ENCODE peak calls at places on chromosomes 6 and 20, in ten cellular contexts. X is mammary epithelial cell, R is A549, Q is HepG2, B is fibroblast of lung, I is neural progenitor cell, K is mesendoderm, J is keratinocyte, M is SK-N-SH, C is PC-9. E is an unnamed sample.

GRCh38 chr6:40894962-40895799 is 143.8 kb downstream of the UNC5CL start:
- DNase-seq in C (no peak), K (peak; percentile 88), X (peak; percentile 23), J (no peak), I (peak; percentile 79), Q (peak; percentile 43), R (peak; percentile 50), M (peak; percentile 36), B (peak; percentile 50), E (no peak)

GRCh38 chr6:108562503-108562993 is 1.8 kb downstream of the FOXO3 start:
- DNase-seq in R (peak; percentile 35), X (peak; percentile 90), M (peak; percentile 69), B (peak; percentile 75), J (peak; percentile 66), K (peak; percentile 99), Q (peak; percentile 80), I (peak; percentile 81), C (peak; percentile 96), E (no peak)

GRCh38 chr20:20259534-20259933 is 108.4 kb upstream of the INSM1 start:
- DNase-seq in B (no peak), C (no peak), X (peak; percentile 0), Q (no peak), R (no peak), K (no peak), M (no peak), I (no peak), J (no peak), E (no peak)

GRCh38 chr6:52285174-52286068 is 879 bp upstream of the MCM3 start:
- DNase-seq in I (peak; percentile 12), M (peak; percentile 31), R (no peak), K (no peak), B (peak; percentile 43), Q (peak; percentile 30), X (no peak), J (no peak), C (no peak), E (peak; percentile 85)

GRCh38 chr20:41229259-41229658 is 88.3 kb downstream of the ZHX3 start:
- DNase-seq in C (no peak), Q (no peak), R (no peak), J (no peak), B (peak; percentile 47), K (no peak), M (no peak), X (no peak), I (no peak), E (no peak)

GRCh38 chr6:111985202-111985731 is 68.6 kb upstream of the CCN6 start:
- DNase-seq in B (peak; percentile 72), J (peak; percentile 77), X (peak; percentile 98), C (peak; percentile 100), R (no peak), K (peak; percentile 99), I (no peak), M (no peak), Q (no peak), E (no peak)

GRCh38 chr6:170011233-170012142 is 260.1 kb downstream of the ERMARD start:
- DNase-seq in K (peak; percentile 27), X (no peak), C (no peak), J (no peak), M (no peak), R (no peak), B (no peak), I (peak; percentile 11), Q (no peak), E (no peak)

GRCh38 chr20:23200914-23201313 is 114.8 kb upstream of the CD93 start:
- DNase-seq in I (peak; percentile 51), M (peak; percentile 16), C (peak; percentile 60), X (peak; percentile 45), R (peak; percentile 43), K (peak; percentile 96), B (peak; percentile 22), Q (peak; percentile 62), J (peak; percentile 35), E (peak; percentile 56)

DNA sequence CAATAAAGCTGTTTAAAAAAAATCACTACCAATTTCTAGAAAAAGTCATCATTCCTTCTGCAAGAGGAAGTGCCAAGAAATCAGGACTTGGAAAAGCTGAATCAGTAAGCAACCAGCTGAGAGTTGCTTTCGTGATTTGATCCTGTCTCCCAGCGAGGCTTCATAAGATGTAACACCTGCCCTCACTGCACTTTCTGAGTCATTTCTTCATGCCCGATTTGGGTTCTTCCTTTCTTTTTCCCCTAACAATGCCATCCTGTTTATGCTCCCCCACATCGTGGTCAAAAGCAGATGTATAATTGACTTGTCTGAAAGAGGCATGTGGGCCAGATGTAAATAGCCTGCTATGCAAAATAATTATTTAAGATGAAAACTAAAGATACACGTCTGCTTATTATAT is 52.1 kb downstream of the RIPOR2 start:
- DNase-seq in I (no peak), Q (no peak), J (no peak), X (peak; percentile 22), R (no peak), M (no peak), K (no peak), B (peak; percentile 51), C (no peak), E (no peak)
- H3K4me2 ChIP-seq in I (no peak overlapping the region), Q (no peak overlapping the region), J (no peak overlapping the region), X (no peak overlapping the region), R (no peak overlapping the region), M (peak overlapping the region; percentile 8), K (no peak overlapping the region), B (no peak overlapping the region), C (no peak overlapping the region), E (peak overlapping the region; percentile 23)

GRCh38 chr6:128518531-128519131 is 1.8 kb downstream of the PTPRK start:
- DNase-seq in Q (no peak), B (no peak), J (no peak), X (no peak), R (no peak), C (no peak), I (no peak), M (no peak), K (no peak), E (no peak)

GRCh38 chr6:128519931-128520435 is 416 bp downstream of the PTPRK start:
- DNase-seq in M (peak; percentile 35), Q (no peak), I (no peak), R (no peak), X (peak; percentile 75), B (no peak), C (no peak), K (peak; percentile 87), J (no peak), E (no peak)

GRCh38 chr6:128519132-128519930 is 1.1 kb downstream of the PTPRK start:
- DNase-seq in X (peak; percentile 72), M (peak; percentile 17), C (peak; percentile 63), R (peak; percentile 31), K (peak; percentile 91), Q (peak; percentile 87), B (peak; percentile 47), I (peak; percentile 78), J (no peak), E (no peak)

GRCh38 chr6:128520436-128521301 is at the start of gene PTPRK:
- DNase-seq in X (peak; percentile 91), I (peak; percentile 97), R (peak; percentile 50), J (no peak), Q (peak; percentile 90), C (peak; percentile 94), M (peak; percentile 82), B (peak; percentile 91), K (peak; percentile 97), E (no peak)

GRCh38 chr6:128521302-128521632 is 868 bp upstream of the PTPRK start:
- DNase-seq in X (no peak), B (peak; percentile 69), C (no peak), M (no peak), R (no peak), J (no peak), I (no peak), K (no peak), Q (no peak), E (no peak)
- H3K4me3 ChIP-seq in X (peak overlapping the region; percentile 84), B (peak overlapping the region; percentile 69), C (peak overlapping the region; percentile 81), M (peak overlapping the region; percentile 98), R (peak overlapping the region; percentile 95), J (peak overlapping the region; percentile 94), I (peak overlapping the region; percentile 64), K (no peak overlapping the region), Q (peak overlapping the region; percentile 97), E (no peak overlapping the region)

DNA sequence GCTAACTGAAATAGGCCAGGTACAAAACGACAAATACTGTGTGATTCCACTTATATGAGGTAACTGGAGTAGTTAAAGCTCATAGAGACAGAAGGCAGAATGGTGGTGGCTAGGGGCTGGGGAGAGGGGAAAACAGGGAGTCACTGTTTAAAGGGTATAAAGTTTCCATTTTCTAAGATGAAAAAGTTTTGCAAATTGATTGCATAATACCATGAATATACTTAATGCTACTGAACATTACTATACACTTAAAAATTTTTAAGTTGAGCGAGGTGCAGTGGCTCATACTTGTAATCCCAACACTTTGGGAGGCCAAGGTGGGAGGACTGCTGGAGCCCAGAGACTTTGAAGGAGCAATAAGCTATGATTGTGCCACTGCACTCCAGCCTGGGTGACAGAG is 138.6 kb upstream of the ARID1B start:
- DNase-seq in X (no peak), R (no peak), I (no peak), M (no peak), K (no peak), C (no peak), J (no peak), Q (no peak), B (no peak), E (peak; percentile 29)
- H3K4me2 ChIP-seq in X (no peak overlapping the region), R (no peak overlapping the region), I (no peak overlapping the region), M (no peak overlapping the region), K (no peak overlapping the region), C (no peak overlapping the region), J (no peak overlapping the region), Q (no peak overlapping the region), B (no peak overlapping the region), E (no peak overlapping the region)

GRCh38 chr20:38128691-38129090 is 36.4 kb downstream of the TGM2 start:
- DNase-seq in J (no peak), B (no peak), R (no peak), Q (no peak), X (no peak), M (no peak), C (no peak), K (no peak), I (no peak), E (no peak)

GRCh38 chr20:38127920-38128528 is 37.0 kb downstream of the TGM2 start:
- DNase-seq in X (no peak), B (no peak), C (no peak), J (no peak), M (no peak), Q (no peak), R (no peak), I (no peak), K (no peak), E (no peak)

GRCh38 chr20:38125157-38126056 is 39.7 kb downstream of the TGM2 start:
- DNase-seq in M (no peak), K (no peak), X (no peak), I (no peak), Q (peak; percentile 90), C (peak; percentile 68), J (no peak), B (peak; percentile 93), R (no peak), E (no peak)

GRCh38 chr20:38127011-38127621 is 38.0 kb downstream of the TGM2 start:
- DNase-seq in K (no peak), Q (no peak), B (peak; percentile 78), M (no peak), R (peak; percentile 52), C (peak; percentile 89), I (no peak), X (peak; percentile 50), J (no peak), E (no peak)

DNA sequence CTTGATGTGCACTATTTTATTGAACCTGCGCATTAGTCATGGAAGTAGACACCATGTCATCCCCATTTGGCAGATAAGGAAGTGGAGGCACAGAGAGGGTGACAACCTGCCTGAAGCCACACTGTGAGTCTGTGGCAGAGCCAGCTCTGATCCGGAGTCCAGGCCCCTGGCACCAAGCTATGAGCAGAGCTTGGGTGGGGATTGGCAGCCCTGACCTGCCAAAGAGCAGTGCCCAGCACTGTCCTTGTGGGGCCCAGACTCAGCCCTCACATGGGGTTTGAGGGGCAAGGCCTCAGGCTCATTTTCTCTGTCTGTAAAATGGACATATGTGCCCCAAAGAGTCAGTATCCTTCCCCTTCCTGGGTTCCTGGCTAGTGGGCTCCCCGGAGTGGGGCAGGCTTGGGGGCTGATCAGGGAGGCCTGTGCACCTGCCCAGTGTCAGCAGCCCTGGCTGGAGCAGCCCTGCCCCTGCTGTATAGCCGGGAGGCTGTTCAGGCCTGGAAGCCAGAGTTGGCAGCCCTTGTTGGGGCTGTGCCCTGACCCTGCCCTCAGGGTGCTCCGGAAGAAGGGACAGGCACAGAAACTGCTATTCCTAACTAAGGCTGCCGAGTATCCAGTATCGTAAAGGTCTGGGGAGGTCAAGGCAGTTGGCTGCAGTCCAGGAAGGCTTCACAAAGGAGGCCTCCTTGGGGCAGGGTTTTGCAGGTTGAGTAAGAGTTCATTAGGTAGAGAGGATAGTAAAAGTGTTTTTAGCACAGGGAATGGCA is 38.7 kb downstream of the TGM2 start:
- DNase-seq in C (peak; percentile 88), J (no peak), B (peak; percentile 32), Q (no peak), M (no peak), K (no peak), I (no peak), X (no peak), R (no peak), E (no peak)
- H3K4me3 ChIP-seq in C (no peak overlapping the region), J (no peak overlapping the region), B (no peak overlapping the region), Q (peak overlapping the region; percentile 17), M (no peak overlapping the region), K (no peak overlapping the region), I (no peak overlapping the region), X (no peak overlapping the region), R (no peak overlapping the region), E (no peak overlapping the region)